ENCODE peak calls at places on chromosomes 2 and 18, in seven cellular contexts. U is SK-N-SH, C is K562, W is HCT116, T is H1, E is GM12878, B is HepG2. D is an unnamed sample.

GRCh38 chr2:121527009-121527682 is 3.5 kb upstream of the RNU4ATAC start:
- DNase-seq in U (no peak), C (no peak), W (no peak), T (no peak), E (no peak), B (no peak), D (no peak)

GRCh38 chr2:64787019-64787365 is 133.3 kb upstream of the SERTAD2 start:
- DNase-seq in U (no peak), C (no peak), W (no peak), T (no peak), E (no peak), B (no peak), D (peak)

GRCh38 chr2:240131941-240132650 is 4.0 kb downstream of the COPS9 start:
- DNase-seq in U (no peak), C (no peak), W (no peak), T (no peak), E (no peak), B (no peak), D (no peak)

GRCh38 chr2:219448776-219449476 is 14.3 kb downstream of the SPEG start:
- DNase-seq in U (no peak), C (no peak), W (no peak), T (no peak), E (no peak), B (no peak), D (no peak)

GRCh38 chr2:221492606-221493005 is 79.5 kb downstream of the EPHA4 start:
- DNase-seq in U (no peak), C (no peak), W (no peak), T (no peak), E (no peak), B (no peak), D (no peak)

GRCh38 chr2:44342854-44343253 is 18.4 kb downstream of the PREPL start:
- DNase-seq in U (peak), C (no peak), W (no peak), T (no peak), E (no peak), B (peak), D (peak)

GRCh38 chr2:197255550-197255949 is 55.0 kb downstream of the ANKRD44 start:
- DNase-seq in U (peak), C (no peak), W (no peak), T (no peak), E (peak), B (no peak), D (no peak)

GRCh38 chr2:222776792-222777191 is 84.0 kb upstream of the ACSL3 start:
- DNase-seq in U (no peak), C (no peak), W (no peak), T (no peak), E (no peak), B (peak), D (no peak)

GRCh38 chr2:237864030-237864931 is 4.9 kb downstream of the RAMP1 start:
- DNase-seq in U (no peak), C (no peak), W (no peak), T (no peak), E (no peak), B (no peak), D (no peak)

GRCh38 chr2:59693176-59693959 is 860.1 kb downstream of the BCL11A start:
- DNase-seq in U (no peak), C (no peak), W (no peak), T (no peak), E (no peak), B (no peak), D (no peak)

GRCh38 chr2:161131074-161131680 is 29.1 kb upstream of the TANK start:
- DNase-seq in U (no peak), C (no peak), W (no peak), T (no peak), E (no peak), B (no peak), D (no peak)

GRCh38 chr18:45621068-45621511 is 5.8 kb downstream of the SLC14A2 start:
- DNase-seq in U (peak), C (peak), W (peak), T (no peak), E (no peak), B (peak), D (peak)

GRCh38 chr18:34697233-34697632 is 12.9 kb upstream of the DTNA start:
- DNase-seq in U (no peak), C (no peak), W (no peak), T (no peak), E (no peak), B (peak), D (no peak)

GRCh38 chr18:58386780-58387179 is 242.1 kb downstream of the ALPK2 start:
- DNase-seq in U (no peak), C (no peak), W (no peak), T (no peak), E (no peak), B (no peak), D (no peak)

GRCh38 chr2:233223059-233223894 is 28.2 kb upstream of the ATG16L1 start:
- DNase-seq in U (no peak), C (no peak), W (no peak), T (no peak), E (peak), B (no peak), D (no peak)

GRCh38 chr2:198712485-198712884 is 745.3 kb downstream of the SATB2 start:
- DNase-seq in U (no peak), C (no peak), W (no peak), T (no peak), E (no peak), B (no peak), D (no peak)

GRCh38 chr2:231673348-231673770 is 35.0 kb upstream of the PTMA start:
- DNase-seq in U (no peak), C (peak), W (peak), T (peak), E (no peak), B (peak), D (peak)

GRCh38 chr18:55179460-55180195 is 220.4 kb upstream of the CCDC68 start:
- DNase-seq in U (no peak), C (no peak), W (no peak), T (no peak), E (no peak), B (no peak), D (no peak)

GRCh38 chr2:26767129-26767528 is 3.0 kb downstream of the SLC35F6 start:
- DNase-seq in U (no peak), C (no peak), W (no peak), T (no peak), E (no peak), B (no peak), D (no peak)

GRCh38 chr2:18651842-18652774 is 62.7 kb upstream of the NT5C1B start:
- DNase-seq in U (no peak), C (no peak), W (no peak), T (no peak), E (no peak), B (no peak), D (no peak)

GRCh38 chr2:15942711-15943345 is 2.5 kb downstream of the MYCN start:
- DNase-seq in U (no peak), C (no peak), W (no peak), T (no peak), E (no peak), B (no peak), D (no peak)

GRCh38 chr2:66201242-66201641 is 233.7 kb upstream of the MEIS1 start:
- DNase-seq in U (no peak), C (no peak), W (no peak), T (no peak), E (no peak), B (no peak), D (peak)

GRCh38 chr2:241574911-241575623 is 16.5 kb downstream of the BOK start:
- DNase-seq in U (no peak), C (no peak), W (no peak), T (no peak), E (no peak), B (no peak), D (no peak)

GRCh38 chr2:152440049-152440448 is 105.1 kb downstream of the FMNL2 start:
- DNase-seq in U (no peak), C (no peak), W (no peak), T (no peak), E (no peak), B (no peak), D (no peak)

GRCh38 chr2:202723746-202724145 is 89.0 kb downstream of the FAM117B start:
- DNase-seq in U (no peak), C (no peak), W (no peak), T (no peak), E (no peak), B (no peak), D (no peak)
- TF ChIP-seq JUND in U (no peak), C (no peak), W (no peak), T (no peak), E (no peak), B (no peak), D (no peak)

GRCh38 chr18:30405038-30405437 is 637.5 kb downstream of the DSC3 start:
- DNase-seq in U (no peak), C (no peak), W (no peak), T (no peak), E (no peak), B (no peak), D (no peak)

GRCh38 chr18:30409120-30409519 is 633.4 kb downstream of the DSC3 start:
- DNase-seq in U (no peak), C (no peak), W (no peak), T (no peak), E (no peak), B (no peak), D (no peak)

GRCh38 chr18:30403278-30403677 is 639.3 kb downstream of the DSC3 start:
- DNase-seq in U (no peak), C (no peak), W (no peak), T (no peak), E (no peak), B (no peak), D (no peak)

DNA sequence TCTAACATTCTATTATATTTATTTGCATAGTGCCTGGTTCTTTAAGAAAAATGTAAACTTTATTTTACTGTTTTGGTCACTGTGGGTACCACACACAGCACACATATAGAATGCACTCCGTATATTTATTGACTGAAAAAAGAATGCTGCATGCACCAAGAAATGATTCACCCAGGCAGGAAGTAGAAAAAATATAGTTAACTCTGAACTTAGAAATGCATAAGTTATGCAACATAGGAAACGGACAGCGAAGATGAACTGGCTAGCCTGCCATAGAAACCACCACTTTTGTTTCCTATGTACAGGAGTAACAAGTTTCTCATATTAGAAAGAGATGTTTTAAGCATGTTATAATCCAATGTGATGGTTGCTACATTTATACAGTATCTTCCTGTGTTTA is 635.8 kb downstream of the DSC3 start:
- DNase-seq in U (no peak), C (no peak), W (no peak), T (no peak), E (no peak), B (no peak), D (no peak)
- TF ChIP-seq JUND in U (no peak), C (no peak), W (no peak), T (no peak), E (no peak), B (no peak), D (no peak)

GRCh38 chr2:28342081-28342967 is 50.3 kb upstream of the FOSL2 start:
- DNase-seq in U (no peak), C (peak), W (no peak), T (no peak), E (no peak), B (peak), D (peak)
- TF ChIP-seq JUND in U (no peak), C (peak), W (no peak), T (peak), E (no peak), B (no peak), D (no peak)

GRCh38 chr2:168107322-168107721 is 140.1 kb downstream of the STK39 start:
- DNase-seq in U (peak), C (no peak), W (no peak), T (no peak), E (no peak), B (no peak), D (no peak)
- TF ChIP-seq JUND in U (peak), C (no peak), W (no peak), T (no peak), E (no peak), B (no peak), D (no peak)

GRCh38 chr18:48828713-48829442 is 121.9 kb downstream of the SMAD7 start:
- DNase-seq in U (peak), C (peak), W (no peak), T (no peak), E (no peak), B (no peak), D (no peak)
- TF ChIP-seq JUND in U (no peak), C (no peak), W (no peak), T (no peak), E (no peak), B (no peak), D (no peak)